ENCODE peak calls at places on chromosomes 2 and 18, in six cellular contexts. S is IMR-90, F is cardiac fibroblast, M is esophagus muscularis mucosa, B is upper lobe of left lung, I is AG09309. Z is an unnamed sample.

GRCh38 chr2:96396095-96396494 is 60.5 kb downstream of the NCAPH start:
- DNase-seq in S (no peak), F (no peak), M (no peak), B (no peak), I (no peak), Z (no peak)

GRCh38 chr2:197969391-197969893 is 165.0 kb downstream of the PLCL1 start:
- DNase-seq in S (peak), F (peak), M (no peak), B (no peak), I (peak), Z (no peak)

GRCh38 chr2:223560704-223561435 is 41.3 kb downstream of the SCG2 start:
- DNase-seq in S (peak), F (no peak), M (no peak), B (no peak), I (no peak), Z (no peak)

GRCh38 chr2:180385601-180386201 is 378.6 kb upstream of the CWC22 start:
- DNase-seq in S (peak), F (peak), M (no peak), B (no peak), I (peak), Z (no peak)

GRCh38 chr18:32468147-32468845 is 2.4 kb downstream of the GAREM1 start:
- DNase-seq in S (no peak), F (no peak), M (no peak), B (no peak), I (no peak), Z (no peak)

GRCh38 chr2:148885988-148886387 is 11.0 kb downstream of the KIF5C start:
- DNase-seq in S (no peak), F (no peak), M (no peak), B (no peak), I (no peak), Z (no peak)

GRCh38 chr2:143955416-143956075 is 564.4 kb downstream of the ZEB2 start:
- DNase-seq in S (peak), F (peak), M (no peak), B (no peak), I (no peak), Z (peak)

GRCh38 chr2:3458396-3459184 is 60.7 kb downstream of the ADI1 start:
- DNase-seq in S (no peak), F (no peak), M (no peak), B (no peak), I (no peak), Z (no peak)

GRCh38 chr18:44731160-44731865 is 50.6 kb downstream of the SETBP1 start:
- DNase-seq in S (no peak), F (no peak), M (no peak), B (no peak), I (no peak), Z (no peak)

GRCh38 chr2:176211110-176211509 is 22.6 kb downstream of the HOXD1 start:
- DNase-seq in S (no peak), F (no peak), M (no peak), B (no peak), I (no peak), Z (no peak)

GRCh38 chr2:69683170-69683971 is 39.8 kb upstream of the AAK1 start:
- DNase-seq in S (peak), F (peak), M (no peak), B (no peak), I (peak), Z (peak)

GRCh38 chr18:22674300-22674699 is 256.6 kb upstream of the CTAGE1 start:
- DNase-seq in S (peak), F (peak), M (no peak), B (no peak), I (peak), Z (peak)

GRCh38 chr2:127076924-127077323 is 30.0 kb downstream of the BIN1 start:
- DNase-seq in S (no peak), F (no peak), M (no peak), B (peak), I (no peak), Z (no peak)

GRCh38 chr18:35117951-35118411 is 76.8 kb downstream of the MAPRE2 start:
- DNase-seq in S (peak), F (peak), M (no peak), B (peak), I (peak), Z (peak)

GRCh38 chr2:2057125-2057721 is 273.9 kb downstream of the MYT1L start:
- DNase-seq in S (no peak), F (peak), M (no peak), B (no peak), I (no peak), Z (no peak)

GRCh38 chr2:202135111-202135874 is 62.2 kb downstream of the KIAA2012 start:
- DNase-seq in S (peak), F (peak), M (peak), B (no peak), I (peak), Z (peak)

GRCh38 chr18:5058768-5059539 is 138.1 kb downstream of the AKAIN1 start:
- DNase-seq in S (no peak), F (peak), M (no peak), B (no peak), I (no peak), Z (no peak)

GRCh38 chr2:163850036-163850435 is 114.2 kb upstream of the FIGN start:
- DNase-seq in S (no peak), F (no peak), M (no peak), B (no peak), I (no peak), Z (no peak)

GRCh38 chr2:156340818-156341481 is 8.4 kb upstream of the NR4A2 start:
- DNase-seq in S (peak), F (peak), M (no peak), B (no peak), I (no peak), Z (no peak)

GRCh38 chr2:42601076-42601475 is 32.6 kb downstream of the MTA3 start:
- DNase-seq in S (peak), F (no peak), M (no peak), B (no peak), I (no peak), Z (no peak)

GRCh38 chr2:42602937-42603219 is 34.4 kb downstream of the MTA3 start:
- DNase-seq in S (no peak), F (no peak), M (no peak), B (no peak), I (no peak), Z (no peak)

GRCh38 chr2:42593282-42593681 is 24.9 kb downstream of the MTA3 start:
- DNase-seq in S (no peak), F (no peak), M (no peak), B (no peak), I (no peak), Z (no peak)

GRCh38 chr2:42602218-42602936 is 33.9 kb downstream of the MTA3 start:
- DNase-seq in S (no peak), F (no peak), M (no peak), B (no peak), I (no peak), Z (no peak)

GRCh38 chr2:42598656-42599267 is 30.3 kb downstream of the MTA3 start:
- DNase-seq in S (no peak), F (no peak), M (no peak), B (no peak), I (no peak), Z (no peak)
- TF ChIP-seq CTCF in S (no peak), F (no peak), M (no peak), B (no peak), I (no peak), Z (peak)

GRCh38 chr2:23903034-23903433 is 23.9 kb downstream of the ATAD2B start:
- DNase-seq in S (no peak), F (no peak), M (no peak), B (no peak), I (no peak), Z (no peak)
- TF ChIP-seq CTCF in S (no peak), F (no peak), M (no peak), B (no peak), I (no peak), Z (no peak)

GRCh38 chr18:30280861-30281470 is 761.6 kb downstream of the DSC3 start:
- DNase-seq in S (peak), F (peak), M (no peak), B (no peak), I (peak), Z (peak)
- TF ChIP-seq CTCF in S (peak), F (peak), M (peak), B (no peak), I (peak), Z (peak)

DNA sequence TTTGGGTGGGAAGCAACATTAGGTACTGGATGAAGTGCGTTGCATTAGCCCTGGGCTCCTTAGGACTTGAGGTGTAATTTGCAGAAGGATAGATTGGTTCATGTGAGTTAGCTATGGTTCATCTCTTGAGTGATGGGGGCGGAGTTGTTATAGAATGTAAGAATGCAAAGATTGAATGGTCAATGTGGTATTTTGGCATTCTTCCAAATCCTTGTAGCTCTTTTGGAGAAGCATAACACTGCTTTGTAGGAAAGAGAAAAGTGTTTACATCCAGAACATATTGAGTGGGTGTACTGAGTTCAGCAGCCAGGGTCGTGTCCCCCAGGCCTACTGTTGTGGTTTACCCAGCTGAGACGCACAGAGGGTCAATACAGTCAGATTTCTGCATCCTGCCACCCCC is 173.5 kb downstream of the FMNL2 start:
- DNase-seq in S (peak), F (peak), M (no peak), B (no peak), I (no peak), Z (peak)
- TF ChIP-seq CTCF in S (no peak), F (no peak), M (no peak), B (no peak), I (no peak), Z (no peak)

DNA sequence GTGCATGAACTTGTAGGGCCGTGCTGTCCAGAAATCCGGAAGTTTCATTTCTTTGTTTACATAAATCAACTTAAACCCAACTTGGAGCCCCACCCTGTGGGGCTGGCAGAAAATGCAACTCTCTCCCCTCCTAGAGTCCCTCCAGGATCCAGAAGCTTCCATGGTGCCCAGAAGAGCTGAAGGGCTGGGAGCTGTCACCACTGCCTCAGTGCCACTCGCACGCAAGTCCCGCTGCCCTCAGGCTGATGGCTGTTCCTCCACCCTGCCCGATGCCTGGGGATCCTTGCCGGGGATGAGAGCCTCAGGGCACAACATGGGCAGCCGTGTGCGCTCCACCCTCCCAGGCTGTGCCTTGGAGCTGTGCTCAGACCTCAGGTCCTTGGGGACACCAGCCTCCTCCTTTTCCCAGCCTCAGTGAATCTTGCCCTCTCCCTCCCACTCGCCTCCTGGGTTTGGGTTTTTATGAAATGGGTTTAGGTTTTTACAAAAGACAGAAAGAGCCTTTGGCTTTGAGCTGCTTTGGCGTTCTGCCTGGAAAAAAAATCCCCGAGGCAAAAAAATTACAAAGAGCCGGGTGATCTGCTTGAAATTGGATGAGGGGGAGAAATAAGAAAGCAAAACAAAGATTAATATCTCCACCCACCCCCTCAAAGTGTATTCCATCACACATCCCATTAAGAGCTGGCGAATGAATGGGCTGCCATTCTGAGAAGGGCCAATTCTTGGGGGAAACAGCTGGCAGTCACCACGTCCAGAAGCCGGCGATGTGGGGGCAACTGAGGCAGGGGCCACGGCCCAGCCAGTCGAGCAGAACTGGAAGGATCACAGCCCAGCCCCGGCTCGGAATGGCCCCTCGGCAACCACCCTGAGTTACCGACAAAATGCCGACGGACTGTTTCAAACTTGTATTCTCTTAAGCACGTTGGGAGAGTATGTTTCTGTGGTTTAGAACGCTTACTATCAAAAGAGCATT is 155.4 kb downstream of the TWIST2 start:
- DNase-seq in S (peak), F (peak), M (no peak), B (peak), I (peak), Z (no peak)
- TF ChIP-seq CTCF in S (peak), F (peak), M (peak), B (no peak), I (peak), Z (no peak)

DNA sequence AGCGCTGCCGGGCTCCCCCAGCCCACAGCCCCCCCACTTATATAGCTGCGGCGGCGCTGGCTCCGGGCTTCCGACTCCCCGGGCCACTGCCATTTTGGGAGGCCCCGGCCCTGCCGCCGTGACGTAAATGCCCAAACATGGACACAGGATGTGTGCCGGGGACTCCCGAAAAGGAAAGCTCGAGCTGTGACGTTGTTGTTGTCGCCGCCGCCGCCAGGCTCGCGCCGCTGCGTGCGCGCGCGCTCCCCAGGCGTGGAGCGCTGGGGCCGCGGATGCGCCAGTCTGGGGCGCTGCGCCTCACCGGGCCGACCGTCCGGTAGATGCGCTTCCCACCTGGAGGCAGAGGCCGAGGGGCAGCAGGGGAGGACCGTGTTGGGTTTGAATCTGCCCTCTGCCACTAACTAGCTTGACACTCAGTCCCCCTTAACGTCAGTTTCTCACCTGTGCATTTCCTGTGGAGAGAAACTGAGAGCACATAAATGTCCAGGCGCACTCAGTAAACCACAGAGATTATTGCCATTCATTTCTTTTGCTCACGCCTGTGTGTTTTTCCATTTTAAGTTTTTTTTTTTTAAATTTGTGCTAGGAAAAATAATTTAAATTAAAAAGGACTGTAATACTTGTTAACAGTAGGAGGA is at the start of gene EGR4:
- DNase-seq in S (peak), F (peak), M (no peak), B (peak), I (no peak), Z (no peak)
- TF ChIP-seq CTCF in S (no peak), F (no peak), M (no peak), B (no peak), I (no peak), Z (no peak)

DNA sequence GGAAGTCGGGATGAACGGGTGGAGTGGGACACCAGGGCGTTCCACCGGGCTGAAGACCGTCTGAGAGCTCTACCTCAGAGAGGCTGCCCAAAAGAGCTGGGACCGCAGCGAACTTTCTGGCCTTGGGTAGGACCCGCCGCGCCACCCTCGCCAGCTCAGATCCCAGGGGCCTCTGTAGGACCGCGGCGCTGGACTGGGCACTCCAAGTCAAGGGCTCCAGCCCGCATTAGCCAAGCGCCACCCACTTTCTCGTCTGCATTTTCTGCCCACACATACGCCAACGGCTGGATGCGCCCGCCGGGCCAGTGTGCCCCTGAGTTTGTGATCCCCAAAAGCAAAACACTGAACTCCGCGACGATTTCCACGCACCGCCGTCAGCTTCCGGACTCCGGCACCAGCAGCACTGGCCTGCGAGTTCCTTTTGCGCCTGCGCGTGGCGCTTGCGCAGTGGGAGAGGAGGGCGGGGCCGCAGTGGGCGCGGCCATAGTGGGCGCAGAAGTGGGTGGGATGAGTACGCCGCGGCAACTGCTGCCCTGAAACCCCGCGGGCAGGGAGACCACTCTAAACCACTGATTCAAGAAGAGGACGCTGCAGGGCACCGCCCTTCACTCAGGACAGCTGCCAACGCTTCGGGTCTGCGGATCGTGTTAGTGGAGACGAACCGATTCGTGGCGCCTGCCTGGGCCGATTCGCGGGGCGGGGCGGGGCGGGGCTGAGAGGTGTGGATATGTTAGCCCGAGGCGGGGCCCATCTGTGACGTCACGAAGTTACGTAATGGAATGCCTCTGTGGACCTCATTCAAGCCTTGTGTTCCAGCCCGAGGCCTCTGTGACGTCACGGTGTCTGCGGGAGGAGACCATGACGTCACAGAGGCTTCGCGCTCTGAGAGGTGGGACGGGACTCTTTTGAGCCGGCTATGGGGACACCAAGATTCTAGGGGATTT is 10.5 kb downstream of the OSR1 start:
- DNase-seq in S (peak), F (peak), M (peak), B (peak), I (peak), Z (peak)
- TF ChIP-seq CTCF in S (no peak), F (no peak), M (peak), B (no peak), I (no peak), Z (no peak)

DNA sequence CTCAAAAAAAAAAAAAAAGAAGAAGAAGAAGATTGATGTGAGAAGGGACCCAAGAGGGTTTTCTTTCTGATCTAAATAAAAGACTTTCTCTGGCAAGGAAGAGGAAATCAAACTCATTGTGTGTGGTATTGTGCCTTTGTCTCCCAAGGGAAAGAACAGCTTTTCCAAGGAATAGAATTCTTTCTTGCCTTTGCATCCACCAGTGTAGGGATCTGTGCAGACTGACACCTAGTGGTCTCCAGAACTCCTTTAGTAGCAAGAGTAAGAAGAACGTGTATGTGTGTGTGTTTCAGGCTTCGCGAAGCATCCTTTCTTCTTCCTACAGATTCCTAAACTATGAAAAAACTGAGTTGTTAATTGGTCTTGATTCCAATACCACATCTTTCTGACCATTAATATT is 33.5 kb upstream of the CRIM1 start:
- DNase-seq in S (peak), F (peak), M (no peak), B (no peak), I (peak), Z (peak)
- TF ChIP-seq CTCF in S (peak), F (peak), M (peak), B (no peak), I (peak), Z (peak)

DNA sequence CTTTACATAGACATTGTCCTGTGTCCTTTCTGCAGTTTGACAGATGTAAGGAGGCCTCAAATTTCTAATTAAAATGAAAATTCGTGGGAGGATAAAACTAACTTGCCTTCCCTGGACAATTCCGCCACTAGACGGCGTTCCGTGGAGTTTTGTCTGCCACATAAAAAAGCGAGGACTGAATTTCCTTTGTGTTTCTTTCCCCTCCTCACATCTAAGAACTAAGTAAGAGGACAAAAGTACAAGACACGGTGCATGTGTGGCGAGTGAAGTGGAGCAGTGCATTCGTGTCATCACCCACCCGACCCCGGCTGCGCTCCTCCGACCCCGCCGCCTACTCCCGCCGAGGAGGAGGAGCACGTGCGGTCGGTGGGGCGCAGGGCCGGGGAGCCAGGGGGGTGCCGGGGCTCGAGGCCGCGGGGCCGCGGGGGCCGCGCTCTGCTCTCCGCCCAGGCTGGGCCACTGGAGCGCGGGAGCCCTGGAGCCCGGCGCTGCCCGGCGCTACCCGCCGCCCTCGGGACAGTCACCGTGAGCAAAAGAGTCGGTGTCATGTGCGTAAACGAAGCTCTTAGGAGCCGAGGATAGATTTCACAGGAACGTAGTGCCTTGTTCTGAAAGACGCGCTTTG is 10.8 kb downstream of the TBR1 start:
- DNase-seq in S (peak), F (peak), M (no peak), B (peak), I (no peak), Z (no peak)
- TF ChIP-seq CTCF in S (peak), F (peak), M (no peak), B (no peak), I (peak), Z (peak)

GRCh38 chr18:55275042-55275897 is 312.7 kb downstream of the TCF4 start:
- DNase-seq in S (peak), F (peak), M (no peak), B (no peak), I (peak), Z (no peak)
- TF ChIP-seq CTCF in S (peak), F (peak), M (no peak), B (no peak), I (peak), Z (peak)

Z was measured in retinal pigment epithelial cell.